ENCODE peak calls at places on chromosomes 4 and X, in ten cellular contexts. V is K562, R is mammary epithelial cell, P is BJ, I is heart left ventricle, N is foreskin fibroblast, X is brain microvascular endothelial cell, F is retinal pigment epithelial cell, G is breast epithelium, B is cardiac fibroblast. M is an unnamed sample.

GRCh38 chr4:118284169-118284568 is 68.6 kb downstream of the PRSS12 start:
- DNase-seq in V (peak), R (peak), P (no peak), I (no peak), N (peak), X (no peak), F (no peak), G (no peak), B (no peak), M (no peak)

GRCh38 chr4:81827568-81828202 is 356.0 kb upstream of the RASGEF1B start:
- DNase-seq in V (no peak), R (peak), P (no peak), I (no peak), N (no peak), X (no peak), F (no peak), G (no peak), B (no peak), M (no peak)

GRCh38 chr4:107243141-107243779 is 207.1 kb upstream of the DKK2 start:
- DNase-seq in V (no peak), R (no peak), P (no peak), I (no peak), N (peak), X (no peak), F (no peak), G (peak), B (no peak), M (no peak)

GRCh38 chr4:77699731-77700210 is 94.2 kb downstream of the CXCL13 start:
- DNase-seq in V (peak), R (peak), P (peak), I (no peak), N (peak), X (peak), F (peak), G (no peak), B (peak), M (no peak)

GRCh38 chr4:156781852-156782251 is 189.7 kb downstream of the PDGFC start:
- DNase-seq in V (no peak), R (peak), P (no peak), I (no peak), N (peak), X (peak), F (no peak), G (no peak), B (peak), M (no peak)

GRCh38 chrX:154436597-154437397 is at the start of gene GDI1:
- DNase-seq in V (peak), R (no peak), P (no peak), I (peak), N (peak), X (no peak), F (no peak), G (no peak), B (peak), M (peak)

GRCh38 chr4:185626798-185627197 is 91.5 kb upstream of the PDLIM3 start:
- DNase-seq in V (no peak), R (no peak), P (no peak), I (no peak), N (no peak), X (no peak), F (no peak), G (no peak), B (no peak), M (no peak)

GRCh38 chrX:74525116-74525515 is 89.3 kb downstream of the RLIM start:
- DNase-seq in V (no peak), R (no peak), P (no peak), I (no peak), N (peak), X (no peak), F (no peak), G (no peak), B (no peak), M (no peak)

GRCh38 chrX:72029473-72030411 is 102.0 kb downstream of the RTL5 start:
- DNase-seq in V (no peak), R (peak), P (peak), I (no peak), N (peak), X (peak), F (peak), G (peak), B (peak), M (no peak)

GRCh38 chr4:148405161-148405893 is 36.9 kb downstream of the NR3C2 start:
- DNase-seq in V (no peak), R (no peak), P (no peak), I (no peak), N (no peak), X (no peak), F (no peak), G (no peak), B (no peak), M (no peak)

GRCh38 chr4:107736924-107737448 is 17.0 kb upstream of the PAPSS1 start:
- DNase-seq in V (peak), R (no peak), P (no peak), I (peak), N (peak), X (no peak), F (no peak), G (no peak), B (peak), M (no peak)

GRCh38 chr4:4711902-4712301 is 147.6 kb upstream of the MSX1 start:
- DNase-seq in V (no peak), R (no peak), P (no peak), I (no peak), N (no peak), X (no peak), F (no peak), G (no peak), B (no peak), M (no peak)

GRCh38 chr4:90950385-90950841 is 823.2 kb downstream of the CCSER1 start:
- DNase-seq in V (no peak), R (no peak), P (no peak), I (no peak), N (no peak), X (no peak), F (no peak), G (no peak), B (no peak), M (no peak)

GRCh38 chrX:11100281-11101035 is 10.7 kb upstream of the HCCS start:
- DNase-seq in V (peak), R (peak), P (peak), I (no peak), N (peak), X (peak), F (peak), G (peak), B (peak), M (no peak)

GRCh38 chr4:94714360-94714759 is 43.4 kb upstream of the BMPR1B start:
- DNase-seq in V (no peak), R (no peak), P (peak), I (no peak), N (peak), X (no peak), F (no peak), G (no peak), B (peak), M (no peak)

GRCh38 chr4:1260418-1261106 is 11.6 kb upstream of the CTBP1 start:
- DNase-seq in V (no peak), R (no peak), P (no peak), I (no peak), N (no peak), X (no peak), F (no peak), G (no peak), B (no peak), M (no peak)

GRCh38 chr4:26321326-26322276 is 787 bp downstream of the RBPJ start:
- DNase-seq in V (peak), R (peak), P (no peak), I (no peak), N (peak), X (no peak), F (no peak), G (no peak), B (peak), M (peak)

GRCh38 chrX:136608295-136608933 is 39.5 kb upstream of the CD40LG start:
- DNase-seq in V (peak), R (peak), P (no peak), I (peak), N (peak), X (no peak), F (no peak), G (no peak), B (peak), M (peak)

GRCh38 chr4:121112530-121112929 is 40.2 kb upstream of the NDNF start:
- DNase-seq in V (no peak), R (no peak), P (no peak), I (no peak), N (peak), X (no peak), F (no peak), G (no peak), B (peak), M (no peak)

GRCh38 chr4:71322425-71322824 is 16.4 kb upstream of the SLC4A4 start:
- DNase-seq in V (no peak), R (no peak), P (no peak), I (no peak), N (no peak), X (no peak), F (peak), G (no peak), B (no peak), M (no peak)

DNA sequence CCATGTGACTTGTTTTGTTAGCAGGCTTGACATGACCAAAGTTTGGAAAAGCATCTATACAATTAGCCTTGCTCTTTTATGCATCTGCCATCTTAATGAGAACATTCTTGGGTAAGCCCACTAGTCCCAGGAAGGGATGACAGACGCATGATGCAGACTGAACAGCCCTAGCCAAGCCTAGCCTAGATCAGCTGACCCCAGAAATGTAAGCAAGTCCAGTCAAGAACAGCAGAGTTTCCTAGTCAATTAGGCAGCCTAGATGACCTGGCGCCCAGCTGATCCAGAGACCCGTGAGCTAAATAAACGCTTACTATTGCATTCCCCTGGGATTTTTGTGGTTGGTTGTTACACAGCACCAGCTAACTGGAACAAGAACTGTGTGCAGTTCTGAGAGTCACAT is 457.9 kb downstream of the BCOR start:
- DNase-seq in V (no peak), R (peak), P (no peak), I (no peak), N (no peak), X (no peak), F (no peak), G (no peak), B (no peak), M (no peak)
- H3K4me3 ChIP-seq in V (no peak), R (no peak), P (no peak), I (no peak), N (no peak), X (no peak), F (no peak), G (no peak), B (no peak), M (no peak)

GRCh38 chr4:123649248-123649643 is 252.7 kb downstream of the SPRY1 start:
- DNase-seq in V (no peak), R (no peak), P (no peak), I (no peak), N (no peak), X (no peak), F (no peak), G (no peak), B (no peak), M (peak)
- H3K4me3 ChIP-seq in V (no peak), R (no peak), P (no peak), I (no peak), N (peak), X (no peak), F (no peak), G (peak), B (no peak), M (no peak)

GRCh38 chr4:176436500-176436973 is 116.8 kb downstream of the SPCS3 start:
- DNase-seq in V (no peak), R (peak), P (no peak), I (no peak), N (peak), X (peak), F (peak), G (no peak), B (peak), M (no peak)

GRCh38 chr4:176437756-176438155 is 118.0 kb downstream of the SPCS3 start:
- DNase-seq in V (no peak), R (peak), P (no peak), I (no peak), N (no peak), X (no peak), F (no peak), G (no peak), B (peak), M (no peak)

GRCh38 chr4:176438401-176438800 is 118.6 kb downstream of the SPCS3 start:
- DNase-seq in V (no peak), R (no peak), P (no peak), I (no peak), N (peak), X (no peak), F (no peak), G (no peak), B (no peak), M (no peak)

GRCh38 chr4:176441594-176441993 is 121.8 kb downstream of the SPCS3 start:
- DNase-seq in V (no peak), R (no peak), P (no peak), I (no peak), N (no peak), X (no peak), F (no peak), G (no peak), B (no peak), M (no peak)

GRCh38 chr4:176439611-176440010 is 119.8 kb downstream of the SPCS3 start:
- DNase-seq in V (no peak), R (no peak), P (no peak), I (no peak), N (no peak), X (no peak), F (no peak), G (no peak), B (no peak), M (no peak)
- H3K4me3 ChIP-seq in V (no peak), R (no peak), P (no peak), I (no peak), N (no peak), X (no peak), F (no peak), G (no peak), B (no peak), M (no peak)

GRCh38 chr4:14857986-14858385 is 144.3 kb upstream of the CPEB2 start:
- DNase-seq in V (no peak), R (no peak), P (no peak), I (no peak), N (no peak), X (no peak), F (no peak), G (no peak), B (no peak), M (no peak)

GRCh38 chr4:14856076-14856926 is 146.0 kb upstream of the CPEB2 start:
- DNase-seq in V (peak), R (peak), P (peak), I (no peak), N (peak), X (peak), F (peak), G (peak), B (peak), M (peak)

GRCh38 chr4:14855719-14856075 is 146.6 kb upstream of the CPEB2 start:
- DNase-seq in V (no peak), R (no peak), P (no peak), I (no peak), N (no peak), X (no peak), F (no peak), G (no peak), B (no peak), M (no peak)

GRCh38 chr4:14856927-14857220 is 145.4 kb upstream of the CPEB2 start:
- DNase-seq in V (no peak), R (no peak), P (no peak), I (no peak), N (peak), X (no peak), F (no peak), G (no peak), B (no peak), M (no peak)

GRCh38 chr4:14857475-14857874 is 144.8 kb upstream of the CPEB2 start:
- DNase-seq in V (no peak), R (no peak), P (no peak), I (no peak), N (peak), X (no peak), F (no peak), G (no peak), B (no peak), M (no peak)
- H3K4me3 ChIP-seq in V (no peak), R (no peak), P (no peak), I (no peak), N (no peak), X (no peak), F (no peak), G (no peak), B (no peak), M (no peak)

DNA sequence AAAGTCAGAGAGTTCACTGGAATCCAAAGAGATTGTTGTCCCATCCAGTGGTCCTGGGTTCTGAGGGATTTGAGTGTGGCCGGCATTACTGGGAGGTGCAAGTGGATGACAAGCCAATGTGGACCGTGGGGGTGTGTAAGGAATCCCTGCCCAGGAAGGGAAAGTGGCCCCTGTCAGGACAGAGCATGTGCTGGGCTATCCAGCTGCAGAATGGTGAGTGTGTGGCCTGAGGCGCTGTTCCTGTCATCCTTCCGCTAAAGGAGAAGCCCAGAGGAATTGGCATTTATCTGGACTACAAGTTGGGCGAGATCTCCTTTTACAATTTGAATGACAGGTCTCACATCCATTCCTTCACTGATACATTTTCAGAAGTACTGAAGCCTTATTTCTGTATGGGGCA is 20.4 kb upstream of the TRIM60 start:
- DNase-seq in V (no peak), R (peak), P (no peak), I (no peak), N (no peak), X (no peak), F (no peak), G (no peak), B (no peak), M (no peak)
- H3K4me3 ChIP-seq in V (no peak), R (no peak), P (no peak), I (no peak), N (no peak), X (no peak), F (no peak), G (no peak), B (no peak), M (no peak)

GRCh38 chr4:183718876-183719275 is 59.8 kb downstream of the TRAPPC11 start:
- DNase-seq in V (no peak), R (peak), P (no peak), I (no peak), N (no peak), X (no peak), F (no peak), G (no peak), B (no peak), M (no peak)

GRCh38 chr4:183716302-183716701 is 57.2 kb downstream of the TRAPPC11 start:
- DNase-seq in V (no peak), R (no peak), P (no peak), I (no peak), N (no peak), X (no peak), F (no peak), G (no peak), B (no peak), M (no peak)

GRCh38 chr4:183723561-183724228 is 64.6 kb downstream of the TRAPPC11 start:
- DNase-seq in V (no peak), R (no peak), P (no peak), I (no peak), N (no peak), X (no peak), F (no peak), G (no peak), B (no peak), M (no peak)

GRCh38 chr4:183722738-183723560 is 63.9 kb downstream of the TRAPPC11 start:
- DNase-seq in V (no peak), R (peak), P (no peak), I (peak), N (peak), X (peak), F (no peak), G (peak), B (peak), M (peak)

DNA sequence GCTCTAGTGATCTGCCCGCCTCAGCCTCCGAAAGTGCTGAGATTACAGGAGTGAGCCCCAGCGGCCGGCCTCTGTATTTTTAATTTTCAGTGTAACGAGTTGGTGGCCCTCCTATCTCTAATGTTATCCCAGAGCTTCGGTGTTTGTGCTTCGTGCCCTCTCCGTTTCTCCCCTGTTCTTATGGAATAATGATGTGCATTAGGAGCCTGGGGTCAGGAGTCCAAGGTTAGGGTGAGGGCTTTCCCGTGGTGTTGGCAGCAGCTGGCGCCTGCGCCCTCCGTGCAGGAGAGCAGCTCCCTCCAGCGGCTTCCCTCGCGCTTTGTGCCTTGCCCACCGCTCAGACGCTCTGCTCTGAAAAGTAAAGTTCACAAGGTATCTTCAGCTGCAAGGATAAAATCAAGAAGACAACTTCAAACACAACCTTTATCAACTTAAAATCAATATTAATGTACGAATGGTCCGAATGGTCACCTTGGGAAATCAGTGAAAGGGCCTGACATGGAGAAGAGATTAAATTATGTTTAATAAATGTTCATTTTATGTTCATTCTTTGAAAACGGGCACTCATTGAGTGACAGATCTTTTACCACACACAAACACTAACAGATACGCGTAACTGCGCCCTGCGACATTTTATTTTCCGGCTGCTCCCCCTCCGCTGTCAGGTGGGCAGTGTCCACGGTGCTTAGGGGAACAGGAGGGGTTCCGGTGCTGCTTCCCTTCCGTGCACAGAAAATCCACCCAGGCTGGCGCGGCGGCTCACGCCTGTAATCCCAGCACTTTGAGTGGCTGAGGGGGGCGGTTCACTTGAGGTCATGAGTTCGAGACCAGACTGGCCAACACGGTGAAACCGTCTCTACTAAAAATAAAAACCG is 62.4 kb downstream of the TRAPPC11 start:
- DNase-seq in V (peak), R (no peak), P (no peak), I (peak), N (peak), X (peak), F (no peak), G (no peak), B (peak), M (peak)
- H3K4me3 ChIP-seq in V (no peak), R (no peak), P (no peak), I (peak), N (peak), X (peak), F (peak), G (peak), B (no peak), M (no peak)

GRCh38 chr4:67542076-67542475 is 3.2 kb downstream of the CENPC start:
- DNase-seq in V (no peak), R (no peak), P (no peak), I (no peak), N (no peak), X (no peak), F (no peak), G (no peak), B (peak), M (no peak)

GRCh38 chr4:67545199-67545995 is at the start of gene CENPC:
- DNase-seq in V (peak), R (peak), P (peak), I (peak), N (peak), X (peak), F (peak), G (peak), B (peak), M (peak)

GRCh38 chr4:67546971-67547370 is 1.7 kb upstream of the CENPC start:
- DNase-seq in V (peak), R (no peak), P (no peak), I (no peak), N (peak), X (no peak), F (no peak), G (no peak), B (no peak), M (no peak)

GRCh38 chr4:67549123-67549522 is 3.8 kb upstream of the CENPC start:
- DNase-seq in V (peak), R (peak), P (no peak), I (no peak), N (peak), X (no peak), F (peak), G (no peak), B (peak), M (no peak)

DNA sequence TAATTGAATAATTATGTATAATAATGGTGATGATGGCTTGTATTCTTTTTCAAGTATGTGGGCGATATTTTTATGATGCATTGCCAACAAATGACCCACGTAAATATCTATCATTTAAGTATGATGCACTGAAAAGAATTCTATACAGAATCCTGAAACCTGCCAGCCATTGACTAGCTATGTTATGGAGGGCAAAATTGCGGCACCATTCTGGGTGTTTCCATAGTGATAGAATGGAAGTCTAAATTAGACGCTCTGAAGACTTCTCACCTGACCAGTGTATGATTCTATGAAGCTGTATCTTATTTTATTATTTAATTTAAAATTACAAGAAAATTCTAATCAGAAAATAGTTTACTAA is 673 bp upstream of the CENPC start:
- DNase-seq in V (no peak), R (no peak), P (no peak), I (no peak), N (no peak), X (no peak), F (no peak), G (no peak), B (no peak), M (no peak)
- H3K4me3 ChIP-seq in V (peak), R (peak), P (peak), I (peak), N (peak), X (peak), F (peak), G (peak), B (peak), M (peak)